ENCODE peak calls at places on chromosomes 2 and 18, in eight cellular contexts. W is OCI-LY7, E is H9, F is kidney, Y is psoas muscle, K is tibial artery, I is HCT116, J is aorta. T is an unnamed sample.

GRCh38 chr2:74177697-74178096 is 982 bp downstream of the MOB1A start:
- DNase-seq in W (no peak), E (no peak), F (no peak), Y (no peak), K (no peak), I (no peak), J (no peak), T (no peak)

GRCh38 chr18:4134691-4135090 is 320.4 kb downstream of the DLGAP1 start:
- DNase-seq in W (no peak), E (no peak), F (no peak), Y (no peak), K (no peak), I (no peak), J (no peak), T (no peak)

GRCh38 chr2:43379494-43379893 is 153.1 kb upstream of the ZFP36L2 start:
- DNase-seq in W (no peak), E (no peak), F (no peak), Y (no peak), K (no peak), I (no peak), J (no peak), T (no peak)

GRCh38 chr2:47034973-47035609 is 119.5 kb upstream of the MCFD2 start:
- DNase-seq in W (peak; percentile 17), E (no peak), F (no peak), Y (no peak), K (peak; percentile 77), I (no peak), J (peak; percentile 79), T (peak; percentile 86)

GRCh38 chr2:181911830-181912229 is 20.3 kb downstream of the ITPRID2 start:
- DNase-seq in W (no peak), E (no peak), F (no peak), Y (no peak), K (no peak), I (no peak), J (no peak), T (no peak)

GRCh38 chr18:67961701-67962440 is 445.4 kb upstream of the DSEL start:
- DNase-seq in W (no peak), E (no peak), F (no peak), Y (no peak), K (no peak), I (no peak), J (no peak), T (no peak)

GRCh38 chr2:240647503-240648154 is 22.3 kb downstream of the GPR35 start:
- DNase-seq in W (no peak), E (peak; percentile 9), F (no peak), Y (peak; percentile 15), K (no peak), I (no peak), J (no peak), T (no peak)

GRCh38 chr2:239583171-239583878 is 182.5 kb upstream of the HDAC4 start:
- DNase-seq in W (no peak), E (no peak), F (peak; percentile 48), Y (peak; percentile 36), K (no peak), I (no peak), J (peak; percentile 71), T (peak; percentile 34)

GRCh38 chr2:86453838-86454237 is 12.7 kb downstream of the KDM3A start:
- DNase-seq in W (no peak), E (no peak), F (no peak), Y (no peak), K (peak; percentile 68), I (no peak), J (no peak), T (no peak)

DNA sequence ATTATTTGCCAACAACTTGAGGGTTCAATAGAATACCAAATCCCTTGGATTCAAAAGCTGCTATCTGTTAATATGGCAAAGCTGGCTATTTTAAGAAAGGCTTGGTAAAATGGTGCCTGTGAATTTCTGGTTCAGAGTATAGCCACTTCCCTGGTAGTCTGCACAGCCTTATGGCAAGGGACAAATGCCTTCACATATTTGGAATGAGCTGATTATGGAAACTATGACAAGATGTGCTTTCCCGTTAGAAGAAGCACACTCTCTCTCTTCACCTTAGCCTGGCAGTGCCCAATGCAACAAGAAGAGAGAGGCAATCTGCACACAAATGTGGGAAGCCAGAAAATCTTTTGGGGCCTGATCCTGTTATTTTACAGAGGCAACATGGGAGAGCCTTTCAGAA is 47.5 kb upstream of the MAP3K20 start:
- DNase-seq in W (no peak), E (no peak), F (no peak), Y (no peak), K (no peak), I (no peak), J (no peak), T (no peak)
- H3K27ac ChIP-seq in W (no peak overlapping the region), E (no peak overlapping the region), F (no peak overlapping the region), Y (peak overlapping the region; percentile 92), K (peak overlapping the region; percentile 74), I (no peak overlapping the region), J (peak overlapping the region; percentile 67), T (no peak overlapping the region)

GRCh38 chr2:37526856-37527255 is 144.6 kb downstream of the CDC42EP3 start:
- DNase-seq in W (no peak), E (no peak), F (no peak), Y (no peak), K (no peak), I (no peak), J (no peak), T (no peak)

GRCh38 chr2:37532503-37532902 is 138.9 kb downstream of the CDC42EP3 start:
- DNase-seq in W (no peak), E (no peak), F (no peak), Y (no peak), K (no peak), I (no peak), J (no peak), T (no peak)

GRCh38 chr2:37526323-37526722 is 145.1 kb downstream of the CDC42EP3 start:
- DNase-seq in W (peak; percentile 41), E (no peak), F (no peak), Y (no peak), K (no peak), I (no peak), J (no peak), T (no peak)

GRCh38 chr2:37527362-37527761 is 144.1 kb downstream of the CDC42EP3 start:
- DNase-seq in W (no peak), E (no peak), F (no peak), Y (no peak), K (no peak), I (no peak), J (no peak), T (no peak)

GRCh38 chr2:37529830-37530452 is 141.5 kb downstream of the CDC42EP3 start:
- DNase-seq in W (no peak), E (no peak), F (no peak), Y (no peak), K (no peak), I (no peak), J (no peak), T (no peak)
- H3K27ac ChIP-seq in W (no peak overlapping the region), E (no peak overlapping the region), F (no peak overlapping the region), Y (no peak overlapping the region), K (no peak overlapping the region), I (no peak overlapping the region), J (no peak overlapping the region), T (no peak overlapping the region)

DNA sequence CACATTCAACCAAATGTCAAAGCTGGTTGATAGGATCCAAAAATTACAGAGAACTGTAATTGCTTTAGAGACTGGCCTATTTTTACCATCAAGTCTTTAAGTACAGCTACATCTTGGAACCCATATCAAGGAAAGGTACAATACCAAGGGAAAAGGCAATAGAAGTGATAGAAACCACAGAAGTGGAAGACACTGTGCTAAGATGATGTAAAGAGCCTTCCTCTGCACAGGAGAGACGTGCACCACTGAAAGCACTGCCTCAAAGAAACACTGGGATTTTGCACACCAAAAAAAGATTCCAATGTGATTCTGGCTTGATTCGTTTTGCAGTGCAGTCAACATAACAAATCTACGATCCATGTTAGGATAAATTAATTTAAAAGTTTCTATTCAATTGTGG is 103.1 kb downstream of the BCL2 start:
- DNase-seq in W (no peak), E (no peak), F (no peak), Y (no peak), K (no peak), I (no peak), J (no peak), T (no peak)
- H3K27ac ChIP-seq in W (no peak overlapping the region), E (no peak overlapping the region), F (no peak overlapping the region), Y (no peak overlapping the region), K (no peak overlapping the region), I (no peak overlapping the region), J (no peak overlapping the region), T (no peak overlapping the region)

GRCh38 chr2:154978244-154978643 is 279.7 kb downstream of the KCNJ3 start:
- DNase-seq in W (no peak), E (no peak), F (no peak), Y (no peak), K (no peak), I (no peak), J (no peak), T (no peak)
- H3K27ac ChIP-seq in W (peak overlapping the region; percentile 32), E (no peak overlapping the region), F (no peak overlapping the region), Y (no peak overlapping the region), K (no peak overlapping the region), I (no peak overlapping the region), J (no peak overlapping the region), T (no peak overlapping the region)

DNA sequence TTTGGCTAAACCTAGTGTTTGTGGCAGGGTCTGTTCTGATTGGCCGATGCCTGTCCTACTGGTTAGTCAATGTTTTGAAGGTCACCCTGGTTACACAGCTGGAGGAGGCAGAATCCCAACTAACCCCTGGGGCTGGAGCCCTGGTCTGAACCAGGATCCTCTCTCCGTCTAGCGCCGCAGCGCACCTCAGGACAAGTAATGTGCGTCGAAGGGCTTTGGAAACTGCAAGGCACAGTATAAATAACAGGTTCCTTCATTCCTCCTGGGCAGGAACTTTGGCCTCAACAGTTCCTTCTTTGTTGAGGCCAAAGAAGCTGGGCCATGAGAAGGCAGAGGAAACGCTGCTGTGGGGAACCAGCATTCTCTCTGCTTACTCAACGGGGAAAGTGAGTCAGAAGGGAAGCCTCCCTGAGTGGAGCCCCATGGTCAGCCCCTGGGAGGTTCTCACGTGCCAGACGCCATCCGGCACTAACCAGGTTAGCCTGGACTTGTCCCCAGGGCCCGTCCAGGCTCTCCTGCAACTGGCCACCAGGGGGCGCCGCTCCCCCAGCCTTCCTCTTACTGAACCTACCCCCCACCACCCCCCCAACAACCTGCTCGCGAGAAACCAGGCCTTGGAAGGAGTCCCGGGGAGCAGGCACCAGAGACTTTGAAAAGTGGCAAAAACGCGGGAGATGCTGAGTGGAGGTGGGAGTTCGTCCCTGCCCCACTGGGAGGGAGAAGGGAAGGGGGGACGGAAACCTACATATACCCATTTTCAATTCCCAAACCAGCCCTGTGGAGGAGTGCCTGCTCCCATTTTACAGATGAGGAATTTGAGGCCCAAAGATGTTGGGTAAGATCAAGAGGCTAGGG is 19.8 kb downstream of the TEX44 start:
- DNase-seq in W (peak; percentile 91), E (peak; percentile 93), F (peak; percentile 98), Y (peak; percentile 97), K (peak; percentile 95), I (peak; percentile 88), J (peak; percentile 99), T (peak; percentile 95)
- H3K27ac ChIP-seq in W (peak overlapping the region; percentile 99), E (peak overlapping the region; percentile 16), F (peak overlapping the region; percentile 100), Y (peak overlapping the region; percentile 78), K (peak overlapping the region; percentile 100), I (peak overlapping the region; percentile 99), J (peak overlapping the region; percentile 97), T (peak overlapping the region; percentile 98)

GRCh38 chr2:196206804-196207203 is 35.4 kb upstream of the STK17B start:
- DNase-seq in W (no peak), E (no peak), F (no peak), Y (no peak), K (peak; percentile 42), I (no peak), J (no peak), T (no peak)
- H3K27ac ChIP-seq in W (no peak overlapping the region), E (no peak overlapping the region), F (no peak overlapping the region), Y (no peak overlapping the region), K (peak overlapping the region; percentile 16), I (no peak overlapping the region), J (no peak overlapping the region), T (no peak overlapping the region)

T was measured in lower lobe of right lung.